ENCODE peak calls at places on chromosomes 16 and 17, in four cellular contexts. One of them, this sample, is unnamed.
A peak's percentile ranks its signal among the peaks of the same experiment; 100 is the strongest.

GRCh38 chr17:17091276-17091675 is 49.0 kb downstream of the MPRIP start:
- DNase-seq in T-helper 9 cell: no peak
- DNase-seq in NCI-H1092 treated with DMSO at 0.1 percent for 48 hours: no peak
- DNase-seq in GDM1: no peak
- DNase-seq in this sample: no peak

GRCh38 chr17:82661717-82662683 is 13.8 kb upstream of the WDR45B start:
- DNase-seq in T-helper 9 cell: no peak
- DNase-seq in NCI-H1092 treated with DMSO at 0.1 percent for 48 hours: no peak
- DNase-seq in GDM1: no peak
- DNase-seq in this sample: no peak

GRCh38 chr16:28491080-28491969 is 549 bp downstream of the CLN3 start:
- DNase-seq in T-helper 9 cell: no peak
- DNase-seq in NCI-H1092 treated with DMSO at 0.1 percent for 48 hours: peak; percentile 12
- DNase-seq in GDM1: peak; percentile 6
- DNase-seq in this sample: no peak

GRCh38 chr16:78045865-78046581 is 23.7 kb downstream of the CLEC3A start:
- DNase-seq in T-helper 9 cell: peak; percentile 3
- DNase-seq in NCI-H1092 treated with DMSO at 0.1 percent for 48 hours: no peak
- DNase-seq in GDM1: no peak
- DNase-seq in this sample: no peak

GRCh38 chr16:12086861-12087260 is 110.3 kb downstream of the SNX29 start:
- DNase-seq in T-helper 9 cell: no peak
- DNase-seq in NCI-H1092 treated with DMSO at 0.1 percent for 48 hours: no peak
- DNase-seq in GDM1: no peak
- DNase-seq in this sample: no peak

GRCh38 chr16:80601182-80601581 is 60.4 kb downstream of the DYNLRB2 start:
- DNase-seq in T-helper 9 cell: no peak
- DNase-seq in NCI-H1092 treated with DMSO at 0.1 percent for 48 hours: no peak
- DNase-seq in GDM1: no peak
- DNase-seq in this sample: no peak

GRCh38 chr17:31631759-31632158 is 227.3 kb downstream of the COPRS start:
- DNase-seq in T-helper 9 cell: no peak
- DNase-seq in NCI-H1092 treated with DMSO at 0.1 percent for 48 hours: no peak
- DNase-seq in GDM1: no peak
- DNase-seq in this sample: no peak

GRCh38 chr17:61253293-61253801 is 146.3 kb upstream of the TBX2 start:
- DNase-seq in T-helper 9 cell: no peak
- DNase-seq in NCI-H1092 treated with DMSO at 0.1 percent for 48 hours: no peak
- DNase-seq in GDM1: no peak
- DNase-seq in this sample: no peak

GRCh38 chr17:6069611-6070279 is 434 bp upstream of the WSCD1 start:
- DNase-seq in T-helper 9 cell: no peak
- DNase-seq in NCI-H1092 treated with DMSO at 0.1 percent for 48 hours: no peak
- DNase-seq in GDM1: no peak
- DNase-seq in this sample: no peak

GRCh38 chr17:78239489-78239931 is 8.1 kb downstream of the TMEM235 start:
- DNase-seq in T-helper 9 cell: no peak
- DNase-seq in NCI-H1092 treated with DMSO at 0.1 percent for 48 hours: no peak
- DNase-seq in GDM1: no peak
- DNase-seq in this sample: no peak

GRCh38 chr17:8091033-8091687 is 3.6 kb upstream of the ALOX12B start:
- DNase-seq in T-helper 9 cell: no peak
- DNase-seq in NCI-H1092 treated with DMSO at 0.1 percent for 48 hours: no peak
- DNase-seq in GDM1: no peak
- DNase-seq in this sample: no peak

GRCh38 chr16:72092832-72093447 is 480 bp downstream of the TXNL4B start:
- DNase-seq in T-helper 9 cell: no peak
- DNase-seq in NCI-H1092 treated with DMSO at 0.1 percent for 48 hours: no peak
- DNase-seq in GDM1: no peak
- DNase-seq in this sample: peak; percentile 23

GRCh38 chr17:82752371-82753200 is 721 bp downstream of the TBCD start:
- DNase-seq in T-helper 9 cell: no peak
- DNase-seq in NCI-H1092 treated with DMSO at 0.1 percent for 48 hours: no peak
- DNase-seq in GDM1: no peak
- DNase-seq in this sample: no peak

GRCh38 chr17:9023389-9024210 is 2.3 kb downstream of the NTN1 start:
- DNase-seq in T-helper 9 cell: no peak
- DNase-seq in NCI-H1092 treated with DMSO at 0.1 percent for 48 hours: no peak
- DNase-seq in GDM1: no peak
- DNase-seq in this sample: no peak